ENCODE peak calls at places on chromosomes 1 and 21, in four cellular contexts. One of them, this sample, is unnamed.

GRCh38 chr1:48258106-48258505 is 35.6 kb downstream of the SLC5A9 start:
- DNase-seq in IMR-90: no peak
- DNase-seq in K562: no peak
- DNase-seq in A549: no peak
- DNase-seq in this sample: no peak

GRCh38 chr1:105608713-105609112 is 1447.8 kb upstream of the PRMT6 start:
- DNase-seq in K562: no peak
- DNase-seq in A549: no peak
- DNase-seq in IMR-90: no peak
- DNase-seq in this sample: no peak

GRCh38 chr1:228463009-228463558 is 24.1 kb upstream of the RNF187 start:
- DNase-seq in K562: no peak
- DNase-seq in A549: no peak
- DNase-seq in IMR-90: no peak
- DNase-seq in this sample: no peak

GRCh38 chr1:200452850-200453543 is 43.2 kb upstream of the ZNF281 start:
- DNase-seq in K562: peak; percentile 13
- DNase-seq in IMR-90: no peak
- DNase-seq in A549: no peak
- DNase-seq in this sample: no peak

GRCh38 chr21:37047079-37047478 is 25.8 kb downstream of the PIGP start:
- DNase-seq in IMR-90: no peak
- DNase-seq in K562: no peak
- DNase-seq in A549: no peak
- DNase-seq in this sample: no peak

GRCh38 chr1:26767714-26768113 is 20.0 kb upstream of the PIGV start:
- DNase-seq in IMR-90: peak; percentile 13
- DNase-seq in K562: no peak
- DNase-seq in A549: no peak
- DNase-seq in this sample: no peak

GRCh38 chr1:44660176-44660575 is 14.1 kb downstream of the TMEM53 start:
- DNase-seq in IMR-90: no peak
- DNase-seq in K562: no peak
- DNase-seq in A549: no peak
- DNase-seq in this sample: no peak

GRCh38 chr1:37890378-37891014 is 31.1 kb upstream of the MTF1 start:
- DNase-seq in A549: peak; percentile 14
- DNase-seq in IMR-90: peak; percentile 43
- DNase-seq in K562: peak; percentile 59
- DNase-seq in this sample: peak; percentile 16

GRCh38 chr1:50175711-50176562 is 67.2 kb downstream of the ELAVL4 start:
- DNase-seq in A549: no peak
- DNase-seq in K562: no peak
- DNase-seq in IMR-90: no peak
- DNase-seq in this sample: no peak

GRCh38 chr1:41633764-41634163 is 149.3 kb upstream of the EDN2 start:
- DNase-seq in K562: no peak
- DNase-seq in A549: no peak
- DNase-seq in IMR-90: peak; percentile 32
- DNase-seq in this sample: no peak

GRCh38 chr1:175150596-175151319 is 41.8 kb downstream of the KIAA0040 start:
- DNase-seq in IMR-90: no peak
- DNase-seq in K562: peak; percentile 22
- DNase-seq in A549: peak; percentile 20
- DNase-seq in this sample: no peak

GRCh38 chr1:27122652-27123051 is 32.3 kb downstream of the SLC9A1 start:
- DNase-seq in IMR-90: peak; percentile 73
- DNase-seq in A549: peak; percentile 77
- DNase-seq in K562: peak; percentile 90
- DNase-seq in this sample: no peak

GRCh38 chr1:209302777-209303642 is 280.5 kb upstream of the CAMK1G start:
- DNase-seq in A549: no peak
- DNase-seq in K562: no peak
- DNase-seq in IMR-90: no peak
- DNase-seq in this sample: no peak

GRCh38 chr1:199573047-199573446 is 454.5 kb upstream of the NR5A2 start:
- DNase-seq in K562: no peak
- DNase-seq in IMR-90: no peak
- DNase-seq in A549: no peak
- DNase-seq in this sample: no peak

GRCh38 chr1:93976711-93977328 is 67.6 kb upstream of the GCLM start:
- DNase-seq in K562: no peak
- DNase-seq in IMR-90: no peak
- DNase-seq in A549: no peak
- DNase-seq in this sample: no peak

GRCh38 chr1:247281001-247281574 is 25.2 kb downstream of the VN1R5 start:
- DNase-seq in K562: no peak
- DNase-seq in A549: no peak
- DNase-seq in IMR-90: peak; percentile 21
- DNase-seq in this sample: no peak

GRCh38 chr1:158333405-158334145 is 2.2 kb upstream of the CD1B start:
- DNase-seq in K562: no peak
- DNase-seq in IMR-90: no peak
- DNase-seq in A549: no peak
- DNase-seq in this sample: no peak

GRCh38 chr1:245453556-245453955 is 298.8 kb downstream of the KIF26B start:
- DNase-seq in K562: no peak
- DNase-seq in A549: no peak
- DNase-seq in IMR-90: no peak
- DNase-seq in this sample: no peak

GRCh38 chr21:17462276-17462981 is 50.4 kb upstream of the CXADR start:
- DNase-seq in K562: no peak
- DNase-seq in A549: peak; percentile 25
- DNase-seq in IMR-90: peak; percentile 42
- DNase-seq in this sample: no peak

GRCh38 chr1:234866007-234866866 is 256.3 kb upstream of the IRF2BP2 start:
- DNase-seq in A549: peak; percentile 50
- DNase-seq in IMR-90: peak; percentile 90
- DNase-seq in K562: peak; percentile 94
- DNase-seq in this sample: no peak

GRCh38 chr1:94602312-94602711 is 60.8 kb upstream of the F3 start:
- DNase-seq in K562: no peak
- DNase-seq in A549: no peak
- DNase-seq in IMR-90: peak; percentile 82
- DNase-seq in this sample: no peak

GRCh38 chr1:159088050-159088449 is 11.5 kb upstream of the AIM2 start:
- DNase-seq in K562: no peak
- DNase-seq in A549: no peak
- DNase-seq in IMR-90: peak; percentile 78
- DNase-seq in this sample: no peak

GRCh38 chr1:245810789-245811337 is 656.1 kb downstream of the KIF26B start:
- DNase-seq in IMR-90: no peak
- DNase-seq in A549: no peak
- DNase-seq in K562: no peak
- DNase-seq in this sample: peak; percentile 12

GRCh38 chr1:23581219-23581618 is 21.9 kb upstream of the ID3 start:
- DNase-seq in IMR-90: peak; percentile 96
- DNase-seq in K562: no peak
- DNase-seq in A549: no peak
- DNase-seq in this sample: no peak

GRCh38 chr1:226404063-226404903 is 3.6 kb downstream of the PARP1 start:
- DNase-seq in K562: no peak
- DNase-seq in A549: no peak
- DNase-seq in IMR-90: peak; percentile 68
- DNase-seq in this sample: no peak

GRCh38 chr1:223244366-223245103 is 101.5 kb upstream of the TLR5 start:
- DNase-seq in A549: no peak
- DNase-seq in IMR-90: peak; percentile 46
- DNase-seq in K562: peak; percentile 52
- DNase-seq in this sample: peak; percentile 30

GRCh38 chr1:221741364-221741970 is 422 bp downstream of the DUSP10 start:
- DNase-seq in A549: peak; percentile 38
- DNase-seq in K562: peak; percentile 41
- DNase-seq in IMR-90: peak; percentile 46
- DNase-seq in this sample: no peak

GRCh38 chr1:51518033-51518729 is 885 bp downstream of the EPS15 start:
- DNase-seq in A549: peak; percentile 25
- DNase-seq in K562: peak; percentile 91
- DNase-seq in IMR-90: peak; percentile 28
- DNase-seq in this sample: peak; percentile 61

GRCh38 chr1:79006564-79006963 is at the start of gene ADGRL4:
- DNase-seq in K562: no peak
- DNase-seq in IMR-90: peak; percentile 50
- DNase-seq in A549: no peak
- DNase-seq in this sample: no peak

GRCh38 chr1:8094481-8095241 is 68.6 kb upstream of the ERRFI1 start:
- DNase-seq in A549: no peak
- DNase-seq in K562: no peak
- DNase-seq in IMR-90: peak; percentile 90
- DNase-seq in this sample: no peak
- TF ChIP-seq ELK1 in A549: no peak
- TF ChIP-seq ELK1 in K562: no peak
- TF ChIP-seq ELK1 in IMR-90: no peak
- TF ChIP-seq ELK1 in this sample: no peak

DNA sequence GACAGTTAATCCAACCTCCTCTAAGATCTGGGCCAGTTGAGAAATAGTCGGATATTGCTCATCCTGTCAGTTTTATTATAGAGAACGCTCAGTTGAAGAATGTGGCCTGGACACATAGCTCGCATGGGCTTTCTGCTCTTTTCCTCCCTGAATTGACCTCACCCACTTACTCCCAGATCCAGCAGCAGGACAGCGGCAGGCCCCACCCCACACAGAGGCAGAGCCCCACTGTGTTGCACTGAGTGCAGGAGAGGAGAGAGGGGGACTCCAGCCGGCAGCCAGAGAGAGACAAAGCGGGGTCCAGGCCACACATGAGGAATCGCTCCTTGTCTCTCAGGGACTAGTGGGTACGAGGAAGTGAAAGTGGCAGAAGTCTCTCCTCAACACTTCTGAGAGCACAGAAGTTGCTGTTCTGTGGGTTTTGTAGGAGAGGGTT is 78.6 kb downstream of the LAMC1 start:
- DNase-seq in IMR-90: no peak
- DNase-seq in A549: no peak
- DNase-seq in K562: no peak
- DNase-seq in this sample: no peak
- TF ChIP-seq ELK1 in IMR-90: no peak
- TF ChIP-seq ELK1 in A549: no peak
- TF ChIP-seq ELK1 in K562: no peak
- TF ChIP-seq ELK1 in this sample: no peak

DNA sequence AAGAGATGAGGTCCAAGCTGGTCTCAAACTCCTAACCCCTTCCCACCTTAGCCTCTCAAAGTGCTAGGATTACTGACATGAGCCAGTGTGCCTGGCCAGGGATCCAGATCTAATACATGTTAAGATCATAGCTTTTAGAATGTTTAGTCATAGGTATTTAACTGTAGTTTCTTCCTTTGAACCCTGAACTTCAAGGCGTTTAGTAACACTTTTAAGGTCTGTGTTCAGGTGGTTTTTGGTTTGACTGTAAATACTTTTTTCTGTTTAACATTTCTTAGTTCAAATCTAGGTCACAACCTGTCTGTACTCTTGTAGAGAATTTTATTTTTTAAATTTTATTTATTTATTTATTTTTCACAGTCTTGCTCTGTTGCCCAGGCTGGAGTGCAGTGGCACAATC is 28.1 kb downstream of the RAP1A start:
- DNase-seq in IMR-90: no peak
- DNase-seq in K562: no peak
- DNase-seq in A549: no peak
- DNase-seq in this sample: no peak
- TF ChIP-seq ELK1 in IMR-90: no peak
- TF ChIP-seq ELK1 in K562: no peak
- TF ChIP-seq ELK1 in A549: no peak
- TF ChIP-seq ELK1 in this sample: no peak

DNA sequence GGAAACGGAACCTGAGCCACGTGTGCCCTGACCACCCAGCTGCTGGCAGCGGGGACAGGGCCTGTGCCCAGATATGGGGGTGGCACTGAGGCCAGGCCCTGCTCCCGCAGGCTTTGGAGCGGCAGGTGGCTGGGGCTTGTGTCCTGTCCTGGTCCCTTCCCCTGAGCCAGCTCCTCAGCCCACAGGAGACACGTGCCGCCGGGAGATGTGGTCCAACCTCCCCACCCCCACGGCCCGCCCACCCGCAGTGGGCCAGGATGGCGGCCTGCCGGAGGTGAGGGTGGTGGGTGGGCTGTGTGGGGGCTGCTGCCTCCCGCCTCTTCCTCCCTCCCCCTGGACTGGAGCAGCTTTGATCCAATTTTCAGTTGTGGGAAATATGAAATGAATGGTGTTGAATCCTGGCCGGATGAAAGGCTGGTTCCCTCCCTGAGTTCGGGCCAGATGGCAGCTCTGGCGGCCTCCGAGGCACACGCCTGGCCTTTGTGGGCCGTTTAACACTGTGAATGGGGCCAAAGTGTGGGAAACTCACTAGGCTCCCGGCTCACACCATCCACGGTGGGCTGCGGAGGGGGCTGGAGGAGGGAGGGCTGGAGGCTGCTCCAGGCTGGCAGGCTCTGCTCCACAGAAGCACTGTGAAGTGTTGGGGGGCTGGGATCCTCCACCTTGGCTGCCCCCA is 2.6 kb upstream of the HES5 start:
- DNase-seq in IMR-90: no peak
- DNase-seq in A549: no peak
- DNase-seq in K562: no peak
- DNase-seq in this sample: no peak
- TF ChIP-seq ELK1 in IMR-90: no peak
- TF ChIP-seq ELK1 in A549: no peak
- TF ChIP-seq ELK1 in K562: no peak
- TF ChIP-seq ELK1 in this sample: no peak

DNA sequence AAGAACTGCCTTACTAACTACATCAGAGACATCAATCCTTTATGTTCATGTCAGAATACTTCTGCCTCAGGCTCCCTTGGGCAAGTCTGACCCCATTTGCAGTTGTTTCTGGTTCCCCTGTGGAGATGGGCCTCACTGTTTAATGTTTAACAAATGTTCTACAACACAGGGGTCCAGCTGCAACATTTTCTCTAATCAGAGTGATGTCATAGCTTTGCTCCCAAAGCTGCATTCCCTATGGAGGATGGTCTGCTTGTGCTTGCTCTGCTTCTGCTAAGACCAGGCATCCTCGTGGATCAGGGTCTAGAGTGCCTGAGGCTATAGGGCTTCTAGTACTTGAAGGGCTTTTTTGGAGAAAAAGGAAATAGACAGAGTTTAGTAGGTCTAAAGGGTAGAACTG is 1071.2 kb downstream of the TTLL7 start:
- DNase-seq in A549: no peak
- DNase-seq in K562: no peak
- DNase-seq in IMR-90: no peak
- DNase-seq in this sample: no peak
- TF ChIP-seq ELK1 in A549: no peak
- TF ChIP-seq ELK1 in K562: no peak
- TF ChIP-seq ELK1 in IMR-90: no peak
- TF ChIP-seq ELK1 in this sample: no peak

DNA sequence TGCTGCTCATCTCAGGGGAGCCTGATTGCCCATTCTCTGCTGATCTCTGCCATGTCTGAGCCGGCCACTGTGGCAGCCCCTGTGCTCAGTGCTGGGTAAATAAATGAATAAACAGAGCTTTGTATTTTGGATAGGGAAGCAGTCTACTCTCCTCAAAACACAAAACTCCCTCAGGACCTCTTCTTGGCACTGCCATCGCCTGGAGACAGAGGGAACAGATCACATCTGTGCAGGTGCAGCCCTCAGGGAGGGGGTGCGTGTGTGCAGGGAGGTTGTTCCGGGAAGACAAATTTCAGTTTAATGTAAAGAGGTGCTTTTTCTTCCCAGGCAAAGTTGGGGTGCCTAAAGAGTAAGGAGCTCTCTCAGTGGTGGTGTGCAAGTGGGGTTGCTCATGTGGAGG is 7.7 kb upstream of the FAM167B start:
- DNase-seq in K562: no peak
- DNase-seq in A549: no peak
- DNase-seq in IMR-90: no peak
- DNase-seq in this sample: no peak
- TF ChIP-seq ELK1 in K562: no peak
- TF ChIP-seq ELK1 in A549: no peak
- TF ChIP-seq ELK1 in IMR-90: no peak
- TF ChIP-seq ELK1 in this sample: no peak